ENCODE peak calls at places on chromosomes 5 and 9, in seven cellular contexts. N, U, Z, T, A, O and C are unnamed samples.

GRCh38 chr5:171450423-171451246 is 31.2 kb downstream of the FGF18 start:
- DNase-seq in N (peak), U (no peak), Z (no peak), T (no peak), A (no peak), O (no peak), C (no peak)

GRCh38 chr9:89969156-89969566 is 364.3 kb downstream of the GADD45G start:
- DNase-seq in N (no peak), U (no peak), Z (peak), T (no peak), A (no peak), O (no peak), C (no peak)

GRCh38 chr9:110148868-110149267 is 59.1 kb downstream of the C9orf152 start:
- DNase-seq in N (no peak), U (no peak), Z (no peak), T (no peak), A (no peak), O (no peak), C (no peak)

GRCh38 chr5:38827525-38827924 is 18.3 kb upstream of the OSMR start:
- DNase-seq in N (no peak), U (no peak), Z (no peak), T (no peak), A (no peak), O (no peak), C (no peak)

GRCh38 chr9:129177791-129178578 is at the start of gene IER5L:
- DNase-seq in N (peak), U (peak), Z (peak), T (peak), A (peak), O (no peak), C (peak)

GRCh38 chr5:34682926-34683623 is 26.9 kb downstream of the RAI14 start:
- DNase-seq in N (no peak), U (no peak), Z (peak), T (no peak), A (no peak), O (no peak), C (no peak)

GRCh38 chr9:105444130-105444529 is 3.7 kb upstream of the FSD1L start:
- DNase-seq in N (no peak), U (no peak), Z (no peak), T (no peak), A (no peak), O (no peak), C (no peak)

GRCh38 chr5:159571501-159572244 is 241.4 kb upstream of the IL12B start:
- DNase-seq in N (no peak), U (no peak), Z (no peak), T (no peak), A (no peak), O (no peak), C (no peak)

GRCh38 chr5:56094579-56095361 is 100.0 kb upstream of the IL6ST start:
- DNase-seq in N (no peak), U (no peak), Z (no peak), T (no peak), A (no peak), O (no peak), C (no peak)

GRCh38 chr5:142678615-142679014 is 7.3 kb downstream of the FGF1 start:
- DNase-seq in N (no peak), U (no peak), Z (no peak), T (no peak), A (no peak), O (no peak), C (no peak)

GRCh38 chr9:91954841-91955471 is 4.9 kb upstream of the ROR2 start:
- DNase-seq in N (peak), U (no peak), Z (peak), T (no peak), A (peak), O (no peak), C (no peak)

GRCh38 chr5:142059304-142059940 is 46.6 kb upstream of the GNPDA1 start:
- DNase-seq in N (no peak), U (no peak), Z (peak), T (no peak), A (no peak), O (no peak), C (no peak)

GRCh38 chr5:1429066-1429465 is 16.2 kb downstream of the SLC6A3 start:
- DNase-seq in N (no peak), U (no peak), Z (no peak), T (no peak), A (no peak), O (no peak), C (no peak)

GRCh38 chr9:125460883-125461475 is 199.4 kb downstream of the GAPVD1 start:
- DNase-seq in N (no peak), U (no peak), Z (no peak), T (no peak), A (no peak), O (no peak), C (no peak)

GRCh38 chr9:89519393-89519805 is 21.5 kb upstream of the SEMA4D start:
- DNase-seq in N (no peak), U (no peak), Z (peak), T (no peak), A (no peak), O (no peak), C (no peak)

GRCh38 chr9:115327441-115328122 is 209.6 kb upstream of the TNC start:
- DNase-seq in N (no peak), U (no peak), Z (no peak), T (no peak), A (no peak), O (no peak), C (no peak)

GRCh38 chr5:172546196-172546595 is 91.9 kb upstream of the SH3PXD2B start:
- DNase-seq in N (no peak), U (no peak), Z (no peak), T (no peak), A (no peak), O (no peak), C (no peak)

GRCh38 chr9:3906437-3907213 is 380.8 kb upstream of the RFX3 start:
- DNase-seq in N (peak), U (no peak), Z (no peak), T (no peak), A (peak), O (no peak), C (no peak)

GRCh38 chr9:129474740-129475404 is 146.0 kb downstream of the C9orf50 start:
- DNase-seq in N (no peak), U (no peak), Z (no peak), T (no peak), A (no peak), O (no peak), C (no peak)

GRCh38 chr5:65076251-65076869 is 307.6 kb downstream of the CWC27 start:
- DNase-seq in N (peak), U (no peak), Z (peak), T (no peak), A (no peak), O (no peak), C (no peak)

GRCh38 chr5:143153332-143154119 is 250.0 kb downstream of the NR3C1 start:
- DNase-seq in N (no peak), U (no peak), Z (no peak), T (no peak), A (no peak), O (no peak), C (no peak)

GRCh38 chr9:30522486-30522885 is 1862.0 kb upstream of the ACO1 start:
- DNase-seq in N (no peak), U (no peak), Z (no peak), T (no peak), A (no peak), O (no peak), C (no peak)

GRCh38 chr5:165014439-165014838 is 1509.0 kb downstream of the MAT2B start:
- DNase-seq in N (no peak), U (no peak), Z (no peak), T (no peak), A (no peak), O (no peak), C (no peak)

GRCh38 chr5:96259211-96259772 is 173.8 kb downstream of the PCSK1 start:
- DNase-seq in N (no peak), U (no peak), Z (peak), T (no peak), A (no peak), O (peak), C (no peak)

GRCh38 chr5:81787843-81788242 is 36.9 kb upstream of the SSBP2 start:
- DNase-seq in N (no peak), U (no peak), Z (no peak), T (no peak), A (no peak), O (no peak), C (no peak)
- TF ChIP-seq TAF1 in N (no peak), U (no peak), Z (no peak), T (no peak), A (no peak), O (no peak), C (no peak)

DNA sequence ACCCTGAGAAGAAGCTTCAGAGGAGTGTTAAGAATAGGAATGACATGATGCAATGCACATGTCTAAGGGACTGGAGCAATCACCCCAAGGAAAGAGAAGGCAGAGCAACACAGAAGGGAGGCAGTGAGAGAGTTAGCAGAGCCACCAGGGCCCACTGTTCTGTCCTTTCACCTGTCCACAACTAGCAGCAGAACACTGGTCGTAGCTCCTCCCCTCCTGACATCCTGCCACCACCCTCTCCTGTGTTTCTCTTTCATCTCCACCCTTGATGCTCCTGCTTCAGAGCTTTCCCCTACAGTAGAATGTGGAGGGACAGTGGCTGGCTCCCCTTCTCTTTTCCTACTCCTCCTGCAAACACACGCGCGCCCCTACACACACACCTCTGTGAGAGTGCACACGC is 483.4 kb upstream of the KIF2A start:
- DNase-seq in N (no peak), U (no peak), Z (no peak), T (no peak), A (no peak), O (no peak), C (no peak)
- TF ChIP-seq TAF1 in N (no peak), U (no peak), Z (no peak), T (no peak), A (no peak), O (no peak), C (no peak)

DNA sequence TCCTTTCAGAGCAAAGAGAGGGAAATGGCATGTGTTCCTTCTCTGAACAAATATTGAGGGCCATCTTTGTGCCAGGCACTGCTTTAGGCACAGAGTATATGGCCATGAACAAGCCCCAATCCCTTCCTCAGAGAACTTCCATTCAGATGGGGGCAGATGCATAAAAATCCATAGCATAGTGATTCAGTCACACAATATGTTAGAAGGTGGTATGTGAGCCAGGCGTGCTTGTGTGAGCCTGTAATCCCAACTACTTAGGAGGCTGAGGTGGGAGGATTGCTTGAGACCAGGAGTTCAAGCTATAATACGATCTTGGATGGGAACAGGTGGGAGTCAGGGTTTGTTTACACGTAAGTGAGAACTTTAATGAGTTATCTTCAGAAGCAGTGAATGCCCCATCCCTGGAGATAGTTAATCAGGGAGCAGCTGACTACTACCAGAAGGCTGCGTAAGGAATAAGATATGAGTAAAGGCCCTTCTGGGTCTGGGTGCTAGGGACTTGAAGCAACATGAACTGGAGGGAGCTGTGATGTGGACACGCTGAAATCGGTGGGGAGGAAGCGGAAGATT is 27.1 kb downstream of the NANS start:
- DNase-seq in N (peak), U (no peak), Z (no peak), T (no peak), A (no peak), O (no peak), C (no peak)
- TF ChIP-seq TAF1 in N (no peak), U (no peak), Z (no peak), T (no peak), A (no peak), O (no peak), C (no peak)

GRCh38 chr5:174520420-174521396 is 203.7 kb upstream of the MSX2 start:
- DNase-seq in N (no peak), U (no peak), Z (peak), T (peak), A (peak), O (no peak), C (no peak)
- TF ChIP-seq TAF1 in N (no peak), U (no peak), Z (no peak), T (no peak), A (no peak), O (no peak), C (no peak)

GRCh38 chr5:115601709-115602584 is at the start of gene TICAM2:
- DNase-seq in N (peak), U (peak), Z (no peak), T (no peak), A (peak), O (peak), C (peak)
- TF ChIP-seq TAF1 in N (no peak), U (peak), Z (no peak), T (no peak), A (no peak), O (peak), C (peak)

GRCh38 chr9:38107811-38108304 is 38.8 kb upstream of the SHB start:
- DNase-seq in N (peak), U (no peak), Z (no peak), T (no peak), A (no peak), O (no peak), C (no peak)
- TF ChIP-seq TAF1 in N (no peak), U (no peak), Z (no peak), T (no peak), A (no peak), O (no peak), C (no peak)